ENCODE peak calls at places on chromosome 21, in nine cellular contexts. M, U, H, Y, J, Q, N, V and P are unnamed samples.

GRCh38 chr21:33105088-33105487 is 35.1 kb downstream of the OLIG1 start:
- DNase-seq in M (no peak), U (no peak), H (no peak), Y (no peak), J (no peak), Q (no peak), N (no peak), V (no peak), P (no peak)

GRCh38 chr21:37087188-37087587 is 14.1 kb downstream of the TTC3 start:
- DNase-seq in M (no peak), U (peak; percentile 44), H (peak; percentile 56), Y (peak; percentile 10), J (no peak), Q (no peak), N (peak; percentile 75), V (no peak), P (no peak)

GRCh38 chr21:44911384-44912157 is 9.1 kb downstream of the ITGB2 start:
- DNase-seq in M (no peak), U (no peak), H (no peak), Y (peak; percentile 84), J (peak; percentile 56), Q (peak; percentile 66), N (no peak), V (peak; percentile 81), P (peak; percentile 69)

GRCh38 chr21:24007592-24007991 is 1599.7 kb downstream of the MRPL39 start:
- DNase-seq in M (no peak), U (no peak), H (no peak), Y (no peak), J (no peak), Q (no peak), N (no peak), V (no peak), P (no peak)

GRCh38 chr21:42091899-42092508 is 20.9 kb downstream of the UMODL1 start:
- DNase-seq in M (no peak), U (peak; percentile 64), H (no peak), Y (no peak), J (no peak), Q (no peak), N (no peak), V (no peak), P (no peak)

GRCh38 chr21:36241717-36242116 is 78.3 kb upstream of the MORC3 start:
- DNase-seq in M (no peak), U (no peak), H (no peak), Y (no peak), J (no peak), Q (no peak), N (no peak), V (no peak), P (no peak)

GRCh38 chr21:17343055-17343454 is 169.8 kb upstream of the CXADR start:
- DNase-seq in M (no peak), U (no peak), H (peak; percentile 8), Y (peak; percentile 4), J (no peak), Q (no peak), N (peak; percentile 28), V (no peak), P (no peak)

GRCh38 chr21:39715804-39716397 is 29.1 kb upstream of the IGSF5 start:
- DNase-seq in M (no peak), U (peak; percentile 34), H (peak; percentile 45), Y (peak; percentile 60), J (no peak), Q (peak; percentile 14), N (peak; percentile 55), V (peak; percentile 16), P (no peak)

GRCh38 chr21:34968414-34969333 is 80.4 kb downstream of the RUNX1 start:
- DNase-seq in M (no peak), U (no peak), H (no peak), Y (no peak), J (no peak), Q (no peak), N (no peak), V (no peak), P (no peak)

GRCh38 chr21:44450999-44451398 is 4.3 kb upstream of the LRRC3 start:
- DNase-seq in M (no peak), U (no peak), H (no peak), Y (no peak), J (no peak), Q (no peak), N (no peak), V (peak; percentile 8), P (no peak)